ENCODE peak calls at places on chromosomes 12 and 14, in nine cellular contexts. One of them, this sample, is unnamed.

GRCh38 chr12:1339608-1340319 is 254.6 kb downstream of the FBXL14 start:
- DNase-seq in GM12891: no peak
- DNase-seq in GM12865: no peak
- DNase-seq in Jurkat, Clone E6-1: no peak
- DNase-seq in A172: no peak
- DNase-seq in AG04450: no peak
- DNase-seq in activated T-cell treated with anti-CD3 and anti-CD28 coated beads, Interleukin-2, amount 50 U/mL, for 1 hour: no peak
- DNase-seq in naive thymus-derived CD4-positive, alpha-beta T cell: no peak
- DNase-seq in thyroid gland: no peak
- DNase-seq in this sample: peak

GRCh38 chr14:103395245-103395644 is 10.0 kb downstream of the MARK3 start:
- DNase-seq in GM12891: no peak
- DNase-seq in GM12865: peak
- DNase-seq in Jurkat, Clone E6-1: no peak
- DNase-seq in A172: no peak
- DNase-seq in AG04450: no peak
- DNase-seq in activated T-cell treated with anti-CD3 and anti-CD28 coated beads, Interleukin-2, amount 50 U/mL, for 1 hour: no peak
- DNase-seq in naive thymus-derived CD4-positive, alpha-beta T cell: no peak
- DNase-seq in thyroid gland: no peak
- DNase-seq in this sample: no peak

GRCh38 chr14:35140718-35141581 is 18.6 kb downstream of the PRORP start:
- DNase-seq in GM12891: no peak
- DNase-seq in GM12865: peak
- DNase-seq in Jurkat, Clone E6-1: peak
- DNase-seq in A172: no peak
- DNase-seq in AG04450: no peak
- DNase-seq in activated T-cell treated with anti-CD3 and anti-CD28 coated beads, Interleukin-2, amount 50 U/mL, for 1 hour: no peak
- DNase-seq in naive thymus-derived CD4-positive, alpha-beta T cell: no peak
- DNase-seq in thyroid gland: no peak
- DNase-seq in this sample: no peak

GRCh38 chr12:128791395-128792322 is 32.1 kb downstream of the SLC15A4 start:
- DNase-seq in GM12891: no peak
- DNase-seq in GM12865: peak
- DNase-seq in Jurkat, Clone E6-1: no peak
- DNase-seq in A172: peak
- DNase-seq in AG04450: no peak
- DNase-seq in activated T-cell treated with anti-CD3 and anti-CD28 coated beads, Interleukin-2, amount 50 U/mL, for 1 hour: no peak
- DNase-seq in naive thymus-derived CD4-positive, alpha-beta T cell: no peak
- DNase-seq in thyroid gland: no peak
- DNase-seq in this sample: no peak

GRCh38 chr14:90543876-90544275 is 147.0 kb downstream of the CALM1 start:
- DNase-seq in GM12891: no peak
- DNase-seq in GM12865: no peak
- DNase-seq in Jurkat, Clone E6-1: no peak
- DNase-seq in A172: no peak
- DNase-seq in AG04450: no peak
- DNase-seq in activated T-cell treated with anti-CD3 and anti-CD28 coated beads, Interleukin-2, amount 50 U/mL, for 1 hour: no peak
- DNase-seq in naive thymus-derived CD4-positive, alpha-beta T cell: no peak
- DNase-seq in thyroid gland: no peak
- DNase-seq in this sample: no peak

GRCh38 chr12:22409071-22409951 is 74.8 kb upstream of the ST8SIA1 start:
- DNase-seq in GM12891: no peak
- DNase-seq in GM12865: peak
- DNase-seq in Jurkat, Clone E6-1: no peak
- DNase-seq in A172: no peak
- DNase-seq in AG04450: no peak
- DNase-seq in activated T-cell treated with anti-CD3 and anti-CD28 coated beads, Interleukin-2, amount 50 U/mL, for 1 hour: peak
- DNase-seq in naive thymus-derived CD4-positive, alpha-beta T cell: no peak
- DNase-seq in thyroid gland: peak
- DNase-seq in this sample: no peak

GRCh38 chr12:12608557-12608957 is 3.1 kb upstream of the CREBL2 start:
- DNase-seq in GM12891: no peak
- DNase-seq in GM12865: peak
- DNase-seq in Jurkat, Clone E6-1: no peak
- DNase-seq in A172: no peak
- DNase-seq in AG04450: no peak
- DNase-seq in activated T-cell treated with anti-CD3 and anti-CD28 coated beads, Interleukin-2, amount 50 U/mL, for 1 hour: no peak
- DNase-seq in naive thymus-derived CD4-positive, alpha-beta T cell: no peak
- DNase-seq in thyroid gland: no peak
- DNase-seq in this sample: peak

GRCh38 chr14:105146976-105147700 is 21.4 kb downstream of the JAG2 start:
- DNase-seq in GM12891: no peak
- DNase-seq in GM12865: no peak
- DNase-seq in Jurkat, Clone E6-1: no peak
- DNase-seq in A172: no peak
- DNase-seq in AG04450: no peak
- DNase-seq in activated T-cell treated with anti-CD3 and anti-CD28 coated beads, Interleukin-2, amount 50 U/mL, for 1 hour: no peak
- DNase-seq in naive thymus-derived CD4-positive, alpha-beta T cell: no peak
- DNase-seq in thyroid gland: peak
- DNase-seq in this sample: no peak

GRCh38 chr14:105248368-105249174 is at the start of gene BTBD6:
- DNase-seq in GM12891: peak
- DNase-seq in GM12865: peak
- DNase-seq in Jurkat, Clone E6-1: peak
- DNase-seq in A172: no peak
- DNase-seq in AG04450: peak
- DNase-seq in activated T-cell treated with anti-CD3 and anti-CD28 coated beads, Interleukin-2, amount 50 U/mL, for 1 hour: peak
- DNase-seq in naive thymus-derived CD4-positive, alpha-beta T cell: peak
- DNase-seq in thyroid gland: peak
- DNase-seq in this sample: peak

GRCh38 chr12:63301311-63301710 is 150.3 kb upstream of the AVPR1A start:
- DNase-seq in GM12891: no peak
- DNase-seq in GM12865: no peak
- DNase-seq in Jurkat, Clone E6-1: no peak
- DNase-seq in A172: no peak
- DNase-seq in AG04450: no peak
- DNase-seq in activated T-cell treated with anti-CD3 and anti-CD28 coated beads, Interleukin-2, amount 50 U/mL, for 1 hour: no peak
- DNase-seq in naive thymus-derived CD4-positive, alpha-beta T cell: no peak
- DNase-seq in thyroid gland: no peak
- DNase-seq in this sample: no peak

GRCh38 chr12:99983721-99984258 is 946 bp downstream of the ANKS1B start:
- DNase-seq in GM12891: no peak
- DNase-seq in GM12865: no peak
- DNase-seq in Jurkat, Clone E6-1: no peak
- DNase-seq in A172: no peak
- DNase-seq in AG04450: no peak
- DNase-seq in activated T-cell treated with anti-CD3 and anti-CD28 coated beads, Interleukin-2, amount 50 U/mL, for 1 hour: no peak
- DNase-seq in naive thymus-derived CD4-positive, alpha-beta T cell: no peak
- DNase-seq in thyroid gland: peak
- DNase-seq in this sample: peak

GRCh38 chr14:37036669-37037341 is 135.6 kb downstream of the SLC25A21 start:
- DNase-seq in GM12891: no peak
- DNase-seq in GM12865: peak
- DNase-seq in Jurkat, Clone E6-1: no peak
- DNase-seq in A172: peak
- DNase-seq in AG04450: peak
- DNase-seq in activated T-cell treated with anti-CD3 and anti-CD28 coated beads, Interleukin-2, amount 50 U/mL, for 1 hour: no peak
- DNase-seq in naive thymus-derived CD4-positive, alpha-beta T cell: no peak
- DNase-seq in thyroid gland: peak
- DNase-seq in this sample: no peak

GRCh38 chr12:11607313-11608081 is 42.0 kb upstream of the ETV6 start:
- DNase-seq in GM12891: no peak
- DNase-seq in GM12865: no peak
- DNase-seq in Jurkat, Clone E6-1: no peak
- DNase-seq in A172: no peak
- DNase-seq in AG04450: peak
- DNase-seq in activated T-cell treated with anti-CD3 and anti-CD28 coated beads, Interleukin-2, amount 50 U/mL, for 1 hour: no peak
- DNase-seq in naive thymus-derived CD4-positive, alpha-beta T cell: no peak
- DNase-seq in thyroid gland: no peak
- DNase-seq in this sample: no peak

GRCh38 chr12:68521321-68521839 is 89.3 kb upstream of the RAP1B start:
- DNase-seq in GM12891: no peak
- DNase-seq in GM12865: no peak
- DNase-seq in Jurkat, Clone E6-1: no peak
- DNase-seq in A172: peak
- DNase-seq in AG04450: peak
- DNase-seq in activated T-cell treated with anti-CD3 and anti-CD28 coated beads, Interleukin-2, amount 50 U/mL, for 1 hour: no peak
- DNase-seq in naive thymus-derived CD4-positive, alpha-beta T cell: no peak
- DNase-seq in thyroid gland: no peak
- DNase-seq in this sample: peak

GRCh38 chr14:105974902-105975301 is 448.5 kb downstream of the TMEM121 start:
- DNase-seq in GM12891: no peak
- DNase-seq in GM12865: peak
- DNase-seq in Jurkat, Clone E6-1: peak
- DNase-seq in A172: peak
- DNase-seq in AG04450: no peak
- DNase-seq in activated T-cell treated with anti-CD3 and anti-CD28 coated beads, Interleukin-2, amount 50 U/mL, for 1 hour: peak
- DNase-seq in naive thymus-derived CD4-positive, alpha-beta T cell: peak
- DNase-seq in thyroid gland: no peak
- DNase-seq in this sample: peak

GRCh38 chr14:91265404-91265803 is 20.9 kb upstream of the GPR68 start:
- DNase-seq in GM12891: no peak
- DNase-seq in GM12865: no peak
- DNase-seq in Jurkat, Clone E6-1: no peak
- DNase-seq in A172: no peak
- DNase-seq in AG04450: no peak
- DNase-seq in activated T-cell treated with anti-CD3 and anti-CD28 coated beads, Interleukin-2, amount 50 U/mL, for 1 hour: no peak
- DNase-seq in naive thymus-derived CD4-positive, alpha-beta T cell: no peak
- DNase-seq in thyroid gland: no peak
- DNase-seq in this sample: no peak

GRCh38 chr12:92769124-92769901 is 66.5 kb downstream of the PLEKHG7 start:
- DNase-seq in GM12891: peak
- DNase-seq in GM12865: peak
- DNase-seq in Jurkat, Clone E6-1: peak
- DNase-seq in A172: no peak
- DNase-seq in AG04450: no peak
- DNase-seq in activated T-cell treated with anti-CD3 and anti-CD28 coated beads, Interleukin-2, amount 50 U/mL, for 1 hour: no peak
- DNase-seq in naive thymus-derived CD4-positive, alpha-beta T cell: no peak
- DNase-seq in thyroid gland: peak
- DNase-seq in this sample: no peak

GRCh38 chr12:116324684-116325664 is 47.5 kb upstream of the MED13L start:
- DNase-seq in GM12891: peak
- DNase-seq in GM12865: peak
- DNase-seq in Jurkat, Clone E6-1: peak
- DNase-seq in A172: no peak
- DNase-seq in AG04450: no peak
- DNase-seq in activated T-cell treated with anti-CD3 and anti-CD28 coated beads, Interleukin-2, amount 50 U/mL, for 1 hour: no peak
- DNase-seq in naive thymus-derived CD4-positive, alpha-beta T cell: no peak
- DNase-seq in thyroid gland: no peak
- DNase-seq in this sample: no peak

GRCh38 chr14:105379946-105380345 is 18.4 kb upstream of the TEX22 start:
- DNase-seq in GM12891: no peak
- DNase-seq in GM12865: no peak
- DNase-seq in Jurkat, Clone E6-1: no peak
- DNase-seq in A172: no peak
- DNase-seq in AG04450: no peak
- DNase-seq in activated T-cell treated with anti-CD3 and anti-CD28 coated beads, Interleukin-2, amount 50 U/mL, for 1 hour: no peak
- DNase-seq in naive thymus-derived CD4-positive, alpha-beta T cell: no peak
- DNase-seq in thyroid gland: no peak
- DNase-seq in this sample: no peak

GRCh38 chr12:132084681-132085635 is 59.2 kb downstream of the DDX51 start:
- DNase-seq in GM12891: no peak
- DNase-seq in GM12865: peak
- DNase-seq in Jurkat, Clone E6-1: no peak
- DNase-seq in A172: peak
- DNase-seq in AG04450: no peak
- DNase-seq in activated T-cell treated with anti-CD3 and anti-CD28 coated beads, Interleukin-2, amount 50 U/mL, for 1 hour: peak
- DNase-seq in naive thymus-derived CD4-positive, alpha-beta T cell: peak
- DNase-seq in thyroid gland: peak
- DNase-seq in this sample: no peak

GRCh38 chr12:5898874-5899273 is 46.2 kb downstream of the ANO2 start:
- DNase-seq in GM12891: no peak
- DNase-seq in GM12865: no peak
- DNase-seq in Jurkat, Clone E6-1: no peak
- DNase-seq in A172: no peak
- DNase-seq in AG04450: no peak
- DNase-seq in activated T-cell treated with anti-CD3 and anti-CD28 coated beads, Interleukin-2, amount 50 U/mL, for 1 hour: no peak
- DNase-seq in naive thymus-derived CD4-positive, alpha-beta T cell: no peak
- DNase-seq in thyroid gland: no peak
- DNase-seq in this sample: peak

GRCh38 chr12:50751921-50752721 is 11.8 kb upstream of the ATF1 start:
- DNase-seq in GM12891: peak
- DNase-seq in GM12865: no peak
- DNase-seq in Jurkat, Clone E6-1: no peak
- DNase-seq in A172: peak
- DNase-seq in AG04450: no peak
- DNase-seq in activated T-cell treated with anti-CD3 and anti-CD28 coated beads, Interleukin-2, amount 50 U/mL, for 1 hour: no peak
- DNase-seq in naive thymus-derived CD4-positive, alpha-beta T cell: no peak
- DNase-seq in thyroid gland: no peak
- DNase-seq in this sample: no peak

GRCh38 chr14:84927096-84927910 is 602.6 kb upstream of the FLRT2 start:
- DNase-seq in GM12891: no peak
- DNase-seq in GM12865: no peak
- DNase-seq in Jurkat, Clone E6-1: no peak
- DNase-seq in A172: no peak
- DNase-seq in AG04450: no peak
- DNase-seq in activated T-cell treated with anti-CD3 and anti-CD28 coated beads, Interleukin-2, amount 50 U/mL, for 1 hour: no peak
- DNase-seq in naive thymus-derived CD4-positive, alpha-beta T cell: no peak
- DNase-seq in thyroid gland: no peak
- DNase-seq in this sample: peak

GRCh38 chr12:120314220-120314619 is 12.1 kb downstream of the SIRT4 start:
- DNase-seq in GM12891: no peak
- DNase-seq in GM12865: no peak
- DNase-seq in Jurkat, Clone E6-1: peak
- DNase-seq in A172: no peak
- DNase-seq in AG04450: no peak
- DNase-seq in activated T-cell treated with anti-CD3 and anti-CD28 coated beads, Interleukin-2, amount 50 U/mL, for 1 hour: no peak
- DNase-seq in naive thymus-derived CD4-positive, alpha-beta T cell: no peak
- DNase-seq in thyroid gland: no peak
- DNase-seq in this sample: no peak

GRCh38 chr12:913919-914718 is 35.4 kb downstream of the RAD52 start:
- DNase-seq in GM12891: no peak
- DNase-seq in GM12865: no peak
- DNase-seq in Jurkat, Clone E6-1: no peak
- DNase-seq in A172: peak
- DNase-seq in AG04450: peak
- DNase-seq in activated T-cell treated with anti-CD3 and anti-CD28 coated beads, Interleukin-2, amount 50 U/mL, for 1 hour: no peak
- DNase-seq in naive thymus-derived CD4-positive, alpha-beta T cell: no peak
- DNase-seq in thyroid gland: no peak
- DNase-seq in this sample: no peak

GRCh38 chr14:99749142-99749541 is 44.1 kb upstream of the EML1 start:
- DNase-seq in GM12891: no peak
- DNase-seq in GM12865: no peak
- DNase-seq in Jurkat, Clone E6-1: peak
- DNase-seq in A172: no peak
- DNase-seq in AG04450: no peak
- DNase-seq in activated T-cell treated with anti-CD3 and anti-CD28 coated beads, Interleukin-2, amount 50 U/mL, for 1 hour: no peak
- DNase-seq in naive thymus-derived CD4-positive, alpha-beta T cell: no peak
- DNase-seq in thyroid gland: no peak
- DNase-seq in this sample: peak

GRCh38 chr12:122884860-122885259 is 11.1 kb downstream of the VPS37B start:
- DNase-seq in GM12891: no peak
- DNase-seq in GM12865: no peak
- DNase-seq in Jurkat, Clone E6-1: no peak
- DNase-seq in A172: no peak
- DNase-seq in AG04450: no peak
- DNase-seq in activated T-cell treated with anti-CD3 and anti-CD28 coated beads, Interleukin-2, amount 50 U/mL, for 1 hour: no peak
- DNase-seq in naive thymus-derived CD4-positive, alpha-beta T cell: no peak
- DNase-seq in thyroid gland: no peak
- DNase-seq in this sample: no peak

GRCh38 chr12:124869011-124869665 is 5.5 kb upstream of the SCARB1 start:
- DNase-seq in GM12891: no peak
- DNase-seq in GM12865: no peak
- DNase-seq in Jurkat, Clone E6-1: no peak
- DNase-seq in A172: no peak
- DNase-seq in AG04450: no peak
- DNase-seq in activated T-cell treated with anti-CD3 and anti-CD28 coated beads, Interleukin-2, amount 50 U/mL, for 1 hour: no peak
- DNase-seq in naive thymus-derived CD4-positive, alpha-beta T cell: no peak
- DNase-seq in thyroid gland: no peak
- DNase-seq in this sample: no peak

GRCh38 chr12:108784270-108784669 is 53.0 kb upstream of the CORO1C start:
- DNase-seq in GM12891: no peak
- DNase-seq in GM12865: no peak
- DNase-seq in Jurkat, Clone E6-1: no peak
- DNase-seq in A172: no peak
- DNase-seq in AG04450: no peak
- DNase-seq in activated T-cell treated with anti-CD3 and anti-CD28 coated beads, Interleukin-2, amount 50 U/mL, for 1 hour: no peak
- DNase-seq in naive thymus-derived CD4-positive, alpha-beta T cell: no peak
- DNase-seq in thyroid gland: peak
- DNase-seq in this sample: no peak

GRCh38 chr12:100794441-100795192 is at the start of gene ANO4:
- DNase-seq in GM12891: no peak
- DNase-seq in GM12865: no peak
- DNase-seq in Jurkat, Clone E6-1: no peak
- DNase-seq in A172: no peak
- DNase-seq in AG04450: no peak
- DNase-seq in activated T-cell treated with anti-CD3 and anti-CD28 coated beads, Interleukin-2, amount 50 U/mL, for 1 hour: no peak
- DNase-seq in naive thymus-derived CD4-positive, alpha-beta T cell: no peak
- DNase-seq in thyroid gland: no peak
- DNase-seq in this sample: no peak

GRCh38 chr14:23485311-23485710 is 15.8 kb downstream of the NGDN start:
- DNase-seq in GM12891: no peak
- DNase-seq in GM12865: no peak
- DNase-seq in Jurkat, Clone E6-1: no peak
- DNase-seq in A172: no peak
- DNase-seq in AG04450: no peak
- DNase-seq in activated T-cell treated with anti-CD3 and anti-CD28 coated beads, Interleukin-2, amount 50 U/mL, for 1 hour: no peak
- DNase-seq in naive thymus-derived CD4-positive, alpha-beta T cell: no peak
- DNase-seq in thyroid gland: no peak
- DNase-seq in this sample: no peak

This sample was measured in NCI-H2171 treated with DMSO at 0.1 percent for 48 hours.